ENCODE peak calls at places on chromosomes 5 and 9, in six cellular contexts. D is SK-N-SH, Z is HepG2, B is H1, M is GM12878, C is K562. K is an unnamed sample.

GRCh38 chr9:115262477-115262876 is 144.5 kb upstream of the TNC start:
- DNase-seq in D (peak), Z (peak), B (no peak), M (no peak), C (no peak), K (no peak)

GRCh38 chr9:138063033-138063432 is 185.5 kb downstream of the CACNA1B start:
- DNase-seq in D (no peak), Z (no peak), B (no peak), M (no peak), C (no peak), K (no peak)

GRCh38 chr5:125272364-125272763 is 525.9 kb upstream of the ZNF608 start:
- DNase-seq in D (no peak), Z (no peak), B (no peak), M (no peak), C (no peak), K (no peak)

GRCh38 chr5:6676702-6677101 is 36.5 kb upstream of the TENT4A start:
- DNase-seq in D (no peak), Z (no peak), B (no peak), M (no peak), C (no peak), K (no peak)

GRCh38 chr5:75055727-75056144 is 3.4 kb upstream of the GCNT4 start:
- DNase-seq in D (no peak), Z (peak), B (peak), M (no peak), C (no peak), K (no peak)

GRCh38 chr9:108786756-108787663 is 68.8 kb downstream of the ACTL7B start:
- DNase-seq in D (no peak), Z (no peak), B (no peak), M (no peak), C (no peak), K (no peak)

GRCh38 chr9:134955801-134956200 is 38.1 kb upstream of the FCN1 start:
- DNase-seq in D (no peak), Z (no peak), B (no peak), M (no peak), C (no peak), K (no peak)

GRCh38 chr5:178525906-178526732 is 64.1 kb downstream of the COL23A1 start:
- DNase-seq in D (no peak), Z (no peak), B (no peak), M (no peak), C (no peak), K (no peak)

GRCh38 chr5:168364151-168364661 is 72.8 kb downstream of the WWC1 start:
- DNase-seq in D (no peak), Z (no peak), B (no peak), M (no peak), C (no peak), K (no peak)

GRCh38 chr9:17481565-17481964 is 97.3 kb upstream of the SH3GL2 start:
- DNase-seq in D (no peak), Z (no peak), B (no peak), M (no peak), C (no peak), K (no peak)

GRCh38 chr9:74942801-74943200 is 9.9 kb downstream of the C9orf40 start:
- DNase-seq in D (no peak), Z (no peak), B (no peak), M (no peak), C (peak), K (peak)

GRCh38 chr5:65076251-65076869 is 307.6 kb downstream of the CWC27 start:
- DNase-seq in D (no peak), Z (peak), B (no peak), M (no peak), C (peak), K (peak)

GRCh38 chr5:73792687-73793320 is 166.8 kb downstream of the ARHGEF28 start:
- DNase-seq in D (peak), Z (peak), B (peak), M (peak), C (peak), K (peak)

GRCh38 chr9:34547960-34548603 is 25.3 kb upstream of the ENHO start:
- DNase-seq in D (peak), Z (peak), B (no peak), M (no peak), C (peak), K (no peak)

GRCh38 chr5:136686192-136686872 is 321.0 kb upstream of the TRPC7 start:
- DNase-seq in D (no peak), Z (peak), B (no peak), M (no peak), C (peak), K (no peak)

GRCh38 chr9:5524090-5524489 is 13.8 kb downstream of the PDCD1LG2 start:
- DNase-seq in D (no peak), Z (no peak), B (no peak), M (no peak), C (no peak), K (no peak)

GRCh38 chr9:82410306-82410705 is 421.7 kb downstream of the SPATA31D1 start:
- DNase-seq in D (no peak), Z (no peak), B (no peak), M (peak), C (no peak), K (no peak)

GRCh38 chr5:17355585-17356346 is 138.3 kb downstream of the BASP1 start:
- DNase-seq in D (no peak), Z (no peak), B (no peak), M (no peak), C (no peak), K (no peak)

GRCh38 chr5:9898319-9898718 is 268.2 kb upstream of the TAS2R1 start:
- DNase-seq in D (peak), Z (peak), B (no peak), M (no peak), C (peak), K (peak)

GRCh38 chr9:79471577-79472543 is 99.9 kb upstream of the TLE4 start:
- DNase-seq in D (peak), Z (no peak), B (no peak), M (no peak), C (no peak), K (no peak)
- TF ChIP-seq CTCF in D (peak), Z (peak), B (peak), M (peak), C (no peak), K (no peak)

GRCh38 chr5:134738963-134739661 is 764 bp downstream of the CAMLG start:
- DNase-seq in D (peak), Z (peak), B (no peak), M (no peak), C (peak), K (peak)

GRCh38 chr5:134732819-134733218 is 5.5 kb upstream of the CAMLG start:
- DNase-seq in D (no peak), Z (no peak), B (no peak), M (no peak), C (no peak), K (no peak)

GRCh38 chr5:134735243-134735642 is 3.1 kb upstream of the CAMLG start:
- DNase-seq in D (no peak), Z (no peak), B (no peak), M (no peak), C (no peak), K (peak)

GRCh38 chr5:134738133-134738962 is at the start of gene CAMLG:
- DNase-seq in D (peak), Z (peak), B (peak), M (peak), C (peak), K (peak)

DNA sequence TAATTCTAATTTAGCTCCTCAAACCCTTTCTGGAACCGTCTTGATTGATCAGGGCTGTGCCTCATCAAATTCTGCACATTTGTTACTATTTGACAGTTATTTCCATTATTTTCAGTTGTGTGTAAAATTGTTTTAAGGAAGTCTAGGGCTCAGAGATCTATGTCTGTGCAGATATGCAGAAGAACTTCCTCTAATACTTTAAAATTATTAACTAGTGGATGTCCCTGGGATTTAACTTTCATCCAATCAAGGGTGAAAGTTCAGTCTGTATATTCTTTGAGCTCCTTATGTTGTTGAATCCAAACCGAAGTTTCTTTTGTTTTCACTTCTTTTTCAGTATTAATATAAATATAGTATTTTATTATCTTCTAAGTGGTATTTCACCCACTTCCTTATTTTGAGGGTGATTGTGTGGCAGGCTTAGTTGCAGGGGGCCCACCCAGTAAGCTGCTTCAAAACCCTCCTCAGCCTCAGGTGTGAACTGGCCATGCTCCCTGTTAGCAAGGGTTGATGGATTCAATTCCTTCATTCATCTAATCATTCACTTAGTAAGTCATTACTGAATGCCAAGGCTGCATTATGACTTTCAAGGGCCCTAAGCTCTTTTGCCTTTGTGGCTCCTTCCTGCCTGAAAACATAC is 2.1 kb upstream of the CAMLG start:
- DNase-seq in D (no peak), Z (no peak), B (no peak), M (no peak), C (no peak), K (no peak)
- H3K27ac ChIP-seq in D (no peak), Z (no peak), B (no peak), M (no peak), C (no peak), K (peak)

GRCh38 chr9:77953590-77953989 is 78.0 kb downstream of the GNAQ start:
- DNase-seq in D (no peak), Z (no peak), B (no peak), M (no peak), C (no peak), K (no peak)
- TF ChIP-seq GABPA in D (no peak), Z (no peak), B (no peak), M (no peak), C (no peak), K (no peak)

DNA sequence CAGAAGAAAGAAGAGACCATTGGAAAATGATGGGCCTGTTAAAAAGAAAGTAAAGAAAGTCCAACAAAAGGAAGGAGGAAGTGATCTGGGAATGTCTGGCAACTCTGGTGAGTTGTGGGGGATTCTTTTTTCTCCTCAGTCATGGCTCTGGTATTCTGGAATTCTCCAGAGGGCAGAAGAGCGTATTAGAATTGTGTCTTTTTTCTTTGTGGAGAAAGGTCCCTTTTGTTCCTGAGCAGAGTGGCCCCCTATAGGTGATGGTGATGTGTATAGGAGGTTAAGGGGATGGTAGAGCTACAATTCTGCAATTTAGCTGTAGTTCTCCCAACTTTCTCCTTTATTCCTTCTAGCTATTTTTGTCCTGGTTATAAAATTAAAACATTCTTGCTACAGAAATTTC is 1.6 kb upstream of the DHFR start:
- DNase-seq in D (no peak), Z (peak), B (no peak), M (no peak), C (peak), K (no peak)
- TF ChIP-seq CTCF in D (peak), Z (peak), B (peak), M (peak), C (peak), K (no peak)

GRCh38 chr9:92610470-92611420 is 59.2 kb downstream of the IPPK start:
- DNase-seq in D (no peak), Z (no peak), B (no peak), M (no peak), C (no peak), K (no peak)
- H3K27ac ChIP-seq in D (no peak), Z (no peak), B (no peak), M (no peak), C (no peak), K (no peak)

DNA sequence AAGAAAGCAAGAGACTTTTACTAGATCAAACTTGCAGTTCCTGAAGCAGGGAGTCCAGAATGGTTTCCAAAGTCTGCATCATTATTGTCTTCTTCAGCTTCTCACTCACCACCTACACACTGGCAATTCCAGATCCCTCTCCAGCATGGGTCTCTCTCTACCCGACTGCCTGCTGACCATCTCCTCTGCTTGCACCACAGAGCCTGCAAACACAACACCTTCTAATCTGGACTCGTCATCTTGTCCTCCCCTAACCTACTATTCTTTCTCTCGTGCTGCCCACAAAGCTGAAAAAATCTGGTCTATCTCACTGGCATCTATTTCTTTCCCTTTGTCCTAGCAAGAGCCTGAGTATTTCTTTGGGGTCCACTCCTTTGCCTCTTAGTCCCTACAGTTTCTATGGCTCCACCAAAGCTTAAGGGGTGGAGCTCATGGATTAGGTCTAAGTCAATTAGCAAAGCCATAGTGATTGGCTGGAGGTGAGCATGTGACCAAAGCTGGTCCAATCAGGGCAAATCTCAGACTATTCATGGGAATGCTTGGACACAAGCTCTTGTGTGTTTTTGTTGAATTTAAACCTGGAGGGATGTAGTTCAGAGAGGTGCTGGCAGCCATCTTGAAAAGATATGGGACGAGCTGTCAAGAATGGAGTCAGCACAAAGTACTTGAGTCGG is 63.4 kb downstream of the GALNT12 start:
- DNase-seq in D (no peak), Z (no peak), B (no peak), M (no peak), C (no peak), K (no peak)
- TF ChIP-seq GABPA in D (no peak), Z (no peak), B (no peak), M (no peak), C (no peak), K (no peak)

GRCh38 chr5:81942746-81943145 is 29.1 kb upstream of the ATG10 start:
- DNase-seq in D (no peak), Z (no peak), B (no peak), M (no peak), C (no peak), K (no peak)
- TF ChIP-seq CTCF in D (no peak), Z (no peak), B (no peak), M (no peak), C (no peak), K (no peak)

DNA sequence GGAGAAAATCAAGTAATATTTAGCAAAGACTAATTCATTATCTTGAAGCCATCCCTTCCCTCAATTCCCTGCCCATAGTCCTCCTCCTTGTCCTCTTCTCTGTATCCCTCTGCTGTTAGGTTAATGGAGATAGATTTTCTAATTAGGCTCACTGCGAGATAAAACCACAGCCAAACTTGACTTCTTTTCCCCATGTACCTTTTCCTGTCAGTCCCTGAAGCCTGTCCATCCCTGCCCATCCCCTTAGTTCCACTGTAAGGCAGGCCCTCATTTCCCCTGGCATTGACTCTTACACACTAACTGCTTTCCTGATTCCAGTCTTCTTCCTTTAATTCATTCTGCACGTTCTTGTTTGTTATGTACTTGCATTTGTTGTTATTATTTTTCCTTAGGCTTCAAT is 1.2 kb downstream of the TLR4 start:
- DNase-seq in D (no peak), Z (no peak), B (no peak), M (no peak), C (no peak), K (no peak)
- H3K27ac ChIP-seq in D (peak), Z (no peak), B (no peak), M (no peak), C (no peak), K (peak)

DNA sequence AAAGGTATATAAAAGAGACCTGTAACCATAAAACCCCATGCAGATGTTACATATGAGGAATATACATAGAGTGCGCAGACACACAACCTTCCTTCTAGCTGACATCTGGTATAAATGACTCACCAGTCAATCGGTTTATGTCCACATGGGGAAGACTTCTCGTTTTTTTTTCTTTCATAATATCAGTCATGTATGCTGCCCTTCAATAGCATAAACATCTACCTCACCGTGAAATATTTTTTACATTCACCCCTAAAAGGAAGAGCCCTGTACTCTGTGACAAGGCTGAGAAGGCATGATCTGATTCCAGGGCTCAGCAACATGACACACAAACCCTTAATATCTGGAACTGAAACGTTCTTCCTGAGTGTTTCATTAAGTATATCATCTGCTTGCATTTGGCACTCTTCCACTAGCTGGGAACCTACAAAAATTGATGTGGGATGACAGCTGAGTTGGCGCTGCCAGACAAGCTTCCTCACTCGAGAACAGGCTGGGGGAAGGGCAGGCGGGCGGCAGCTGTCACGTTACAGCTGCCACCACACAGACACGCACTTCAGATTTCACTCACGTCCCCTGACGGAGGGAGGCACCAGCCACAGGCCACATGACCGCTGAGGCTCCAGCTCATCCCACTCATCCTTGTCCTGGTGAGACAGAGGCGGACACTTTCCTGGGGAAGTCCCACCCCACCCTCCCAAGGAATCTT is 74.2 kb downstream of the SHB start:
- DNase-seq in D (peak), Z (no peak), B (no peak), M (peak), C (no peak), K (peak)
- TF ChIP-seq GABPA in D (no peak), Z (no peak), B (no peak), M (no peak), C (no peak), K (no peak)

GRCh38 chr5:1010181-1010510 is 1.5 kb downstream of the NKD2 start:
- DNase-seq in D (no peak), Z (peak), B (no peak), M (no peak), C (no peak), K (no peak)

GRCh38 chr5:1009359-1010180 is 968 bp downstream of the NKD2 start:
- DNase-seq in D (no peak), Z (no peak), B (no peak), M (no peak), C (no peak), K (no peak)

GRCh38 chr5:1007221-1007680 is 1.4 kb upstream of the NKD2 start:
- DNase-seq in D (no peak), Z (no peak), B (no peak), M (no peak), C (no peak), K (no peak)

GRCh38 chr5:1007681-1008450 is 736 bp upstream of the NKD2 start:
- DNase-seq in D (no peak), Z (no peak), B (no peak), M (no peak), C (no peak), K (no peak)

GRCh38 chr5:1008451-1009358 is at the start of gene NKD2:
- DNase-seq in D (peak), Z (no peak), B (no peak), M (no peak), C (peak), K (no peak)
- TF ChIP-seq CTCF in D (peak), Z (peak), B (peak), M (peak), C (peak), K (no peak)